ENCODE peak calls at places on chromosomes 13 and 19, in nine cellular contexts. One of them, this sample, is unnamed.

GRCh38 chr13:74930402-74931165 is 551.4 kb downstream of the TBC1D4 start:
- DNase-seq in stimulated activated CD4-positive, alpha-beta T cell treated with anti-CD3 and anti-CD28 coated beads, Interleukin-2, amount 100 ng/mL, for 24 hours: no peak
- DNase-seq in T1000: no peak
- DNase-seq in CD4-positive, CD25-positive, alpha-beta regulatory T cell: no peak
- DNase-seq in IMR-90: peak; percentile 61
- DNase-seq in HEK293T: no peak
- DNase-seq in NCI-H2171: no peak
- DNase-seq in lower leg skin: no peak
- DNase-seq in GM20000: no peak
- DNase-seq in this sample: peak; percentile 26

GRCh38 chr13:80029170-80029569 is 311.8 kb downstream of the SPRY2 start:
- DNase-seq in IMR-90: no peak
- DNase-seq in HEK293T: no peak
- DNase-seq in NCI-H2171: no peak
- DNase-seq in stimulated activated CD4-positive, alpha-beta T cell treated with anti-CD3 and anti-CD28 coated beads, Interleukin-2, amount 100 ng/mL, for 24 hours: no peak
- DNase-seq in GM20000: no peak
- DNase-seq in CD4-positive, CD25-positive, alpha-beta regulatory T cell: no peak
- DNase-seq in lower leg skin: no peak
- DNase-seq in T1000: no peak
- DNase-seq in this sample: no peak

GRCh38 chr13:46134961-46135522 is 30.2 kb upstream of the CPB2 start:
- DNase-seq in stimulated activated CD4-positive, alpha-beta T cell treated with anti-CD3 and anti-CD28 coated beads, Interleukin-2, amount 100 ng/mL, for 24 hours: no peak
- DNase-seq in NCI-H2171: no peak
- DNase-seq in HEK293T: peak; percentile 19
- DNase-seq in CD4-positive, CD25-positive, alpha-beta regulatory T cell: no peak
- DNase-seq in lower leg skin: no peak
- DNase-seq in T1000: no peak
- DNase-seq in IMR-90: peak; percentile 2
- DNase-seq in GM20000: no peak
- DNase-seq in this sample: peak; percentile 24

GRCh38 chr19:13289295-13289694 is 139.1 kb downstream of the IER2 start:
- DNase-seq in NCI-H2171: no peak
- DNase-seq in stimulated activated CD4-positive, alpha-beta T cell treated with anti-CD3 and anti-CD28 coated beads, Interleukin-2, amount 100 ng/mL, for 24 hours: no peak
- DNase-seq in T1000: no peak
- DNase-seq in HEK293T: no peak
- DNase-seq in GM20000: no peak
- DNase-seq in IMR-90: no peak
- DNase-seq in CD4-positive, CD25-positive, alpha-beta regulatory T cell: no peak
- DNase-seq in lower leg skin: no peak
- DNase-seq in this sample: no peak

GRCh38 chr13:70407486-70407885 is 299.2 kb upstream of the KLHL1 start:
- DNase-seq in T1000: no peak
- DNase-seq in IMR-90: no peak
- DNase-seq in lower leg skin: no peak
- DNase-seq in GM20000: no peak
- DNase-seq in stimulated activated CD4-positive, alpha-beta T cell treated with anti-CD3 and anti-CD28 coated beads, Interleukin-2, amount 100 ng/mL, for 24 hours: no peak
- DNase-seq in HEK293T: no peak
- DNase-seq in CD4-positive, CD25-positive, alpha-beta regulatory T cell: no peak
- DNase-seq in NCI-H2171: no peak
- DNase-seq in this sample: no peak

GRCh38 chr19:10756791-10757190 is 38.9 kb downstream of the DNM2 start:
- DNase-seq in NCI-H2171: no peak
- DNase-seq in CD4-positive, CD25-positive, alpha-beta regulatory T cell: no peak
- DNase-seq in HEK293T: no peak
- DNase-seq in T1000: no peak
- DNase-seq in IMR-90: no peak
- DNase-seq in lower leg skin: no peak
- DNase-seq in GM20000: no peak
- DNase-seq in stimulated activated CD4-positive, alpha-beta T cell treated with anti-CD3 and anti-CD28 coated beads, Interleukin-2, amount 100 ng/mL, for 24 hours: no peak
- DNase-seq in this sample: no peak

GRCh38 chr13:109788372-109789195 is 2.2 kb upstream of the IRS2 start:
- DNase-seq in CD4-positive, CD25-positive, alpha-beta regulatory T cell: peak; percentile 53
- DNase-seq in HEK293T: no peak
- DNase-seq in NCI-H2171: no peak
- DNase-seq in T1000: no peak
- DNase-seq in stimulated activated CD4-positive, alpha-beta T cell treated with anti-CD3 and anti-CD28 coated beads, Interleukin-2, amount 100 ng/mL, for 24 hours: no peak
- DNase-seq in lower leg skin: no peak
- DNase-seq in GM20000: no peak
- DNase-seq in IMR-90: no peak
- DNase-seq in this sample: no peak

GRCh38 chr19:56476671-56477428 is at the start of gene ZNF667:
- DNase-seq in CD4-positive, CD25-positive, alpha-beta regulatory T cell: peak; percentile 1
- DNase-seq in lower leg skin: no peak
- DNase-seq in GM20000: no peak
- DNase-seq in HEK293T: no peak
- DNase-seq in stimulated activated CD4-positive, alpha-beta T cell treated with anti-CD3 and anti-CD28 coated beads, Interleukin-2, amount 100 ng/mL, for 24 hours: no peak
- DNase-seq in T1000: peak; percentile 48
- DNase-seq in NCI-H2171: no peak
- DNase-seq in IMR-90: peak; percentile 59
- DNase-seq in this sample: peak; percentile 40

GRCh38 chr13:39490136-39490535 is 112.9 kb downstream of the LHFPL6 start:
- DNase-seq in CD4-positive, CD25-positive, alpha-beta regulatory T cell: no peak
- DNase-seq in lower leg skin: no peak
- DNase-seq in stimulated activated CD4-positive, alpha-beta T cell treated with anti-CD3 and anti-CD28 coated beads, Interleukin-2, amount 100 ng/mL, for 24 hours: no peak
- DNase-seq in NCI-H2171: no peak
- DNase-seq in IMR-90: no peak
- DNase-seq in GM20000: no peak
- DNase-seq in T1000: no peak
- DNase-seq in HEK293T: no peak
- DNase-seq in this sample: no peak

GRCh38 chr13:112880221-112880641 is 88.8 kb upstream of the MCF2L start:
- DNase-seq in IMR-90: no peak
- DNase-seq in HEK293T: no peak
- DNase-seq in CD4-positive, CD25-positive, alpha-beta regulatory T cell: no peak
- DNase-seq in GM20000: no peak
- DNase-seq in T1000: no peak
- DNase-seq in NCI-H2171: no peak
- DNase-seq in lower leg skin: no peak
- DNase-seq in stimulated activated CD4-positive, alpha-beta T cell treated with anti-CD3 and anti-CD28 coated beads, Interleukin-2, amount 100 ng/mL, for 24 hours: no peak
- DNase-seq in this sample: no peak

GRCh38 chr13:33261426-33262068 is 24.0 kb downstream of the STARD13 start:
- DNase-seq in HEK293T: no peak
- DNase-seq in GM20000: no peak
- DNase-seq in stimulated activated CD4-positive, alpha-beta T cell treated with anti-CD3 and anti-CD28 coated beads, Interleukin-2, amount 100 ng/mL, for 24 hours: no peak
- DNase-seq in CD4-positive, CD25-positive, alpha-beta regulatory T cell: no peak
- DNase-seq in NCI-H2171: no peak
- DNase-seq in lower leg skin: no peak
- DNase-seq in T1000: no peak
- DNase-seq in IMR-90: peak; percentile 31
- DNase-seq in this sample: peak; percentile 81

GRCh38 chr13:49436890-49437289 is 7.0 kb downstream of the CAB39L start:
- DNase-seq in T1000: no peak
- DNase-seq in IMR-90: peak; percentile 73
- DNase-seq in NCI-H2171: no peak
- DNase-seq in CD4-positive, CD25-positive, alpha-beta regulatory T cell: no peak
- DNase-seq in stimulated activated CD4-positive, alpha-beta T cell treated with anti-CD3 and anti-CD28 coated beads, Interleukin-2, amount 100 ng/mL, for 24 hours: no peak
- DNase-seq in HEK293T: no peak
- DNase-seq in GM20000: no peak
- DNase-seq in lower leg skin: no peak
- DNase-seq in this sample: peak; percentile 59

GRCh38 chr13:111630411-111630810 is 310.0 kb downstream of the TEX29 start:
- DNase-seq in CD4-positive, CD25-positive, alpha-beta regulatory T cell: no peak
- DNase-seq in lower leg skin: peak; percentile 61
- DNase-seq in IMR-90: no peak
- DNase-seq in stimulated activated CD4-positive, alpha-beta T cell treated with anti-CD3 and anti-CD28 coated beads, Interleukin-2, amount 100 ng/mL, for 24 hours: no peak
- DNase-seq in GM20000: no peak
- DNase-seq in NCI-H2171: no peak
- DNase-seq in HEK293T: no peak
- DNase-seq in T1000: no peak
- DNase-seq in this sample: no peak

GRCh38 chr19:56071151-56071550 is 49.9 kb downstream of the ZNF787 start:
- DNase-seq in IMR-90: no peak
- DNase-seq in T1000: no peak
- DNase-seq in lower leg skin: no peak
- DNase-seq in HEK293T: peak; percentile 26
- DNase-seq in CD4-positive, CD25-positive, alpha-beta regulatory T cell: no peak
- DNase-seq in stimulated activated CD4-positive, alpha-beta T cell treated with anti-CD3 and anti-CD28 coated beads, Interleukin-2, amount 100 ng/mL, for 24 hours: no peak
- DNase-seq in GM20000: no peak
- DNase-seq in NCI-H2171: no peak
- DNase-seq in this sample: no peak

GRCh38 chr13:86813198-86813597 is 858.0 kb upstream of the SLITRK5 start:
- DNase-seq in HEK293T: no peak
- DNase-seq in NCI-H2171: peak; percentile 17
- DNase-seq in GM20000: no peak
- DNase-seq in CD4-positive, CD25-positive, alpha-beta regulatory T cell: no peak
- DNase-seq in stimulated activated CD4-positive, alpha-beta T cell treated with anti-CD3 and anti-CD28 coated beads, Interleukin-2, amount 100 ng/mL, for 24 hours: no peak
- DNase-seq in lower leg skin: no peak
- DNase-seq in IMR-90: no peak
- DNase-seq in T1000: no peak
- DNase-seq in this sample: no peak